ENCODE peak calls at places on chromosomes 7 and 10, in six cellular contexts. Y is upper lobe of left lung, V is suprapubic skin, G is endothelial cell of umbilical vein, X is sigmoid colon, B is prostate gland. C is an unnamed sample.

GRCh38 chr7:105760549-105761447 is 115.6 kb downstream of the ATXN7L1 start:
- DNase-seq in Y (no peak), V (no peak), G (no peak), X (no peak), B (no peak), C (no peak)

GRCh38 chr10:58028597-58029366 is 238.9 kb downstream of the IPMK start:
- DNase-seq in Y (no peak), V (no peak), G (no peak), X (no peak), B (no peak), C (no peak)

GRCh38 chr7:12569673-12570072 is 847 bp upstream of the SCIN start:
- DNase-seq in Y (no peak), V (no peak), G (no peak), X (no peak), B (no peak), C (no peak)

GRCh38 chr7:151038951-151039849 is 9.1 kb upstream of the ASIC3 start:
- DNase-seq in Y (peak; percentile 91), V (no peak), G (peak; percentile 97), X (peak; percentile 87), B (no peak), C (no peak)

GRCh38 chr7:50411333-50412028 is 38.7 kb downstream of the FIGNL1 start:
- DNase-seq in Y (no peak), V (no peak), G (no peak), X (no peak), B (no peak), C (no peak)

GRCh38 chr10:88082391-88082790 is 219.0 kb downstream of the PTEN start:
- DNase-seq in Y (no peak), V (no peak), G (no peak), X (no peak), B (no peak), C (no peak)

GRCh38 chr7:85287126-85287825 is 100.4 kb upstream of the SEMA3D start:
- DNase-seq in Y (no peak), V (no peak), G (no peak), X (no peak), B (no peak), C (no peak)

GRCh38 chr7:37342665-37343471 is 105.8 kb downstream of the ELMO1 start:
- DNase-seq in Y (peak; percentile 46), V (no peak), G (peak; percentile 37), X (no peak), B (no peak), C (no peak)

GRCh38 chr10:71985542-71986250 is 21.5 kb downstream of the CHST3 start:
- DNase-seq in Y (no peak), V (no peak), G (peak; percentile 81), X (no peak), B (no peak), C (no peak)

GRCh38 chr10:115915429-115915828 is 357.6 kb downstream of the GFRA1 start:
- DNase-seq in Y (no peak), V (no peak), G (no peak), X (no peak), B (no peak), C (no peak)

GRCh38 chr7:2792856-2793487 is 51.1 kb downstream of the GNA12 start:
- DNase-seq in Y (no peak), V (no peak), G (no peak), X (peak; percentile 70), B (no peak), C (no peak)

GRCh38 chr10:11513727-11514126 is 97.7 kb downstream of the USP6NL start:
- DNase-seq in Y (no peak), V (no peak), G (no peak), X (no peak), B (no peak), C (no peak)

GRCh38 chr10:44466236-44466635 is 81.3 kb upstream of the CXCL12 start:
- DNase-seq in Y (no peak), V (no peak), G (no peak), X (no peak), B (no peak), C (no peak)

GRCh38 chr7:141012696-141013344 is 1.9 kb downstream of the MRPS33 start:
- DNase-seq in Y (no peak), V (no peak), G (no peak), X (no peak), B (no peak), C (no peak)

GRCh38 chr10:28738200-28738599 is 60.9 kb downstream of the BAMBI start:
- DNase-seq in Y (no peak), V (no peak), G (no peak), X (no peak), B (no peak), C (no peak)

GRCh38 chr7:101303102-101303701 is 18.4 kb downstream of the IFT22 start:
- DNase-seq in Y (peak; percentile 72), V (no peak), G (no peak), X (no peak), B (no peak), C (no peak)

GRCh38 chr7:132784406-132784805 is 208.1 kb upstream of the PLXNA4 start:
- DNase-seq in Y (no peak), V (no peak), G (no peak), X (no peak), B (no peak), C (no peak)

GRCh38 chr7:132785861-132786260 is 209.6 kb upstream of the PLXNA4 start:
- DNase-seq in Y (no peak), V (no peak), G (no peak), X (no peak), B (no peak), C (no peak)

GRCh38 chr7:132780822-132781221 is 204.6 kb upstream of the PLXNA4 start:
- DNase-seq in Y (no peak), V (no peak), G (no peak), X (no peak), B (no peak), C (no peak)

GRCh38 chr7:132782777-132783633 is 206.7 kb upstream of the PLXNA4 start:
- DNase-seq in Y (no peak), V (no peak), G (no peak), X (no peak), B (no peak), C (no peak)

GRCh38 chr7:132783824-132784223 is 207.6 kb upstream of the PLXNA4 start:
- DNase-seq in Y (no peak), V (no peak), G (no peak), X (no peak), B (no peak), C (no peak)
- TF ChIP-seq POLR2AphosphoS5 in Y (no peak), V (no peak), G (no peak), X (no peak), B (no peak), C (no peak)

GRCh38 chr10:78935697-78936407 is 132.9 kb upstream of the ZMIZ1 start:
- DNase-seq in Y (no peak), V (no peak), G (no peak), X (no peak), B (no peak), C (no peak)
- H3K27ac ChIP-seq in Y (peak overlapping the region; percentile 76), V (no peak overlapping the region), G (no peak overlapping the region), X (no peak overlapping the region), B (peak overlapping the region; percentile 69), C (no peak overlapping the region)

GRCh38 chr7:369476-369980 is 79.6 kb downstream of the FOXL3 start:
- DNase-seq in Y (peak; percentile 71), V (peak; percentile 61), G (no peak), X (peak; percentile 50), B (no peak), C (peak; percentile 74)
- TF ChIP-seq POLR2A in Y (no peak), V (no peak), G (no peak), X (no peak), B (no peak), C (no peak)

GRCh38 chr7:5132539-5132938 is 57.5 kb upstream of the WIPI2 start:
- DNase-seq in Y (no peak), V (no peak), G (no peak), X (no peak), B (no peak), C (no peak)
- TF ChIP-seq POLR2AphosphoS5 in Y (no peak), V (no peak), G (no peak), X (no peak), B (no peak), C (no peak)

DNA sequence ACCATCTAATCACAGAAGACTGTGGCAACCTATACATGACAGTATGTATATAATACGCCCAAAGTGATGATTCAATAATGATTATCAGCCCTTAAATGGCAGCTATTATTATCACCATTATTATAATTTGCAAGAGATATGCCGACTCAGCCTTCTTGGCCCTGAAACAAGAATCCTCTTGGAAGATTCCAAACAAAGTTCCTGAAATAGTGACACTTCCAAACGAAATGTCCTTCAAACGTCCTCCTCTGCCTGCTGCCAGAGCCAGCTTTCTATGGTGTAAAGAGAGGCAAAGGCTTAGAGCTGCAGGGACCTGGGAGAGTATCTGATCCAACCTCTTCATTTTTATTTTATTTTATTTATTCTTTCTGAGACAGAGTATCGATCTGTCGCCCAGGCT is 36.0 kb downstream of the NRAP start:
- DNase-seq in Y (no peak), V (no peak), G (no peak), X (no peak), B (no peak), C (no peak)
- H3K27ac ChIP-seq in Y (no peak overlapping the region), V (no peak overlapping the region), G (no peak overlapping the region), X (peak overlapping the region; percentile 3), B (no peak overlapping the region), C (no peak overlapping the region)

GRCh38 chr7:4973728-4974198 is 14.8 kb upstream of the MMD2 start:
- DNase-seq in Y (peak; percentile 97), V (peak; percentile 94), G (peak; percentile 90), X (peak; percentile 93), B (peak; percentile 76), C (peak; percentile 88)
- TF ChIP-seq POLR2A in Y (peak; percentile 30), V (no peak), G (peak; percentile 73), X (no peak), B (peak; percentile 47), C (no peak)

GRCh38 chr10:6390213-6390612 is 187.5 kb downstream of the PFKFB3 start:
- DNase-seq in Y (no peak), V (no peak), G (no peak), X (no peak), B (no peak), C (no peak)

GRCh38 chr10:6398419-6398818 is 181.7 kb downstream of the PRKCQ start:
- DNase-seq in Y (no peak), V (no peak), G (no peak), X (no peak), B (no peak), C (no peak)

GRCh38 chr10:6396652-6397051 is 183.4 kb downstream of the PRKCQ start:
- DNase-seq in Y (no peak), V (no peak), G (no peak), X (no peak), B (no peak), C (no peak)

GRCh38 chr10:6393168-6393567 is 186.9 kb downstream of the PRKCQ start:
- DNase-seq in Y (no peak), V (no peak), G (no peak), X (no peak), B (no peak), C (no peak)

GRCh38 chr10:6394084-6394483 is 186.0 kb downstream of the PRKCQ start:
- DNase-seq in Y (no peak), V (no peak), G (no peak), X (no peak), B (no peak), C (no peak)
- TF ChIP-seq POLR2AphosphoS5 in Y (no peak), V (no peak), G (no peak), X (no peak), B (no peak), C (no peak)